ENCODE peak calls at places on chromosomes 12 and 14, in eight cellular contexts. O is pancreas; Q is ovary; X is psoas muscle; C is heart left ventricle; T is naive thymus-derived CD4-positive, alpha-beta T cell; N is body of pancreas; H is upper lobe of left lung. G is an unnamed sample. For H3K4me1, the result is how much of the 10 kb centered on the place peaks cover.

GRCh38 chr14:93788557-93789365 is 476 bp upstream of the PRIMA1 start:
- DNase-seq in O (no peak), Q (peak), X (no peak), C (peak), T (no peak), N (no peak), H (peak), G (peak)

GRCh38 chr12:25557830-25558436 is 4.8 kb upstream of the LMNTD1 start:
- DNase-seq in O (peak), Q (no peak), X (no peak), C (no peak), T (no peak), N (no peak), H (no peak), G (no peak)

GRCh38 chr12:75862692-75863471 is 168.7 kb downstream of the PHLDA1 start:
- DNase-seq in O (no peak), Q (no peak), X (no peak), C (no peak), T (no peak), N (no peak), H (no peak), G (no peak)

GRCh38 chr14:91367173-91368171 is 50.1 kb downstream of the CCDC88C start:
- DNase-seq in O (peak), Q (no peak), X (no peak), C (no peak), T (peak), N (peak), H (no peak), G (peak)

GRCh38 chr12:49294086-49294803 is 702 bp upstream of the PRPH start:
- DNase-seq in O (no peak), Q (no peak), X (no peak), C (no peak), T (no peak), N (no peak), H (no peak), G (no peak)

GRCh38 chr12:19992311-19992710 is 376.0 kb upstream of the PDE3A start:
- DNase-seq in O (no peak), Q (no peak), X (no peak), C (no peak), T (no peak), N (no peak), H (no peak), G (no peak)

GRCh38 chr12:85872497-85873091 is 1.5 kb upstream of the NTS start:
- DNase-seq in O (no peak), Q (no peak), X (no peak), C (no peak), T (no peak), N (no peak), H (no peak), G (no peak)

GRCh38 chr12:6606331-6607131 is 648 bp downstream of the CHD4 start:
- DNase-seq in O (peak), Q (peak), X (peak), C (peak), T (peak), N (peak), H (peak), G (peak)

GRCh38 chr12:508795-509194 is 49.1 kb downstream of the B4GALNT3 start:
- DNase-seq in O (no peak), Q (no peak), X (no peak), C (no peak), T (no peak), N (no peak), H (no peak), G (no peak)

GRCh38 chr14:45038865-45039264 is 45.1 kb upstream of the PRPF39 start:
- DNase-seq in O (no peak), Q (no peak), X (no peak), C (no peak), T (no peak), N (no peak), H (no peak), G (no peak)

GRCh38 chr12:122825773-122826724 is 9.2 kb upstream of the HIP1R start:
- DNase-seq in O (no peak), Q (no peak), X (no peak), C (no peak), T (no peak), N (no peak), H (no peak), G (no peak)

GRCh38 chr12:66693901-66694513 is 15.1 kb upstream of the GRIP1 start:
- DNase-seq in O (no peak), Q (no peak), X (no peak), C (no peak), T (peak), N (peak), H (no peak), G (peak)

GRCh38 chr12:108320503-108321293 is 18.4 kb downstream of the CMKLR1 start:
- DNase-seq in O (no peak), Q (no peak), X (no peak), C (no peak), T (no peak), N (no peak), H (no peak), G (no peak)
- H3K4me1 ChIP-seq in O (under half), Q (under half), X (under half), C (under half), T (under half), N (under half), H (under half), G (under half)

GRCh38 chr14:102215522-102216250 is 76.0 kb downstream of the WDR20 start:
- DNase-seq in O (no peak), Q (no peak), X (peak), C (no peak), T (no peak), N (no peak), H (no peak), G (no peak)
- H3K27ac ChIP-seq in O (no peak), Q (no peak), X (peak), C (peak), T (no peak), N (no peak), H (no peak), G (peak)

GRCh38 chr12:4816776-4817530 is 92.8 kb upstream of the KCNA1 start:
- DNase-seq in O (no peak), Q (no peak), X (no peak), C (no peak), T (no peak), N (no peak), H (no peak), G (no peak)
- H3K4me1 ChIP-seq in O (under half), Q (under half), X (under half), C (under half), T (under half), N (under half), H (under half), G (under half)

GRCh38 chr14:38404100-38404541 is 148.2 kb upstream of the CLEC14A start:
- DNase-seq in O (no peak), Q (no peak), X (no peak), C (no peak), T (no peak), N (no peak), H (no peak), G (no peak)
- H3K27ac ChIP-seq in O (no peak), Q (no peak), X (no peak), C (no peak), T (no peak), N (no peak), H (no peak), G (no peak)

GRCh38 chr14:51546099-51546498 is 105.6 kb upstream of the FRMD6 start:
- DNase-seq in O (no peak), Q (no peak), X (no peak), C (no peak), T (no peak), N (no peak), H (no peak), G (no peak)
- H3K4me1 ChIP-seq in O (under half), Q (under half), X (under half), C (under half), T (under half), N (under half), H (under half), G (under half)

DNA sequence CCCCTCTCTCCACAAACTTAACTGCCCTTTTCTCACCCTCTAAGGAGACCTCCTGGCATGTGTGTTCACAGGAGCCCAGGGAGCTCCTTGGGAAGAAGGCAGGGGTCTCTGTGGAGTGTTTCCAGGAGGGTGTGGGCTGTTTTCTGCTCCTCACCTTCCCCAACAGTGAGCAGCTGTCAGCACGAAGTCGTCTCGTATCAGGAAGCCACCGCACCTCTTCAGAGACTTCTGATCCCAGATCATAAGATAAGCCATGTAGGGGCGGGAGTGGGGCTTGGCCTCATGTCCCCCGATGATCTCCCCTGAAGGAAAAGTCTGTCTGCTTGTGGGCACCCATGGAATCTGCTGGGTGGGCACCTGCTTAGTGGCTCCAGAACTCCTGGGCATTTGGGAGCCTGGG is 1.2 kb downstream of the GZMB start:
- DNase-seq in O (no peak), Q (no peak), X (no peak), C (no peak), T (no peak), N (no peak), H (no peak), G (no peak)
- H3K27ac ChIP-seq in O (no peak), Q (no peak), X (no peak), C (no peak), T (no peak), N (no peak), H (no peak), G (no peak)

DNA sequence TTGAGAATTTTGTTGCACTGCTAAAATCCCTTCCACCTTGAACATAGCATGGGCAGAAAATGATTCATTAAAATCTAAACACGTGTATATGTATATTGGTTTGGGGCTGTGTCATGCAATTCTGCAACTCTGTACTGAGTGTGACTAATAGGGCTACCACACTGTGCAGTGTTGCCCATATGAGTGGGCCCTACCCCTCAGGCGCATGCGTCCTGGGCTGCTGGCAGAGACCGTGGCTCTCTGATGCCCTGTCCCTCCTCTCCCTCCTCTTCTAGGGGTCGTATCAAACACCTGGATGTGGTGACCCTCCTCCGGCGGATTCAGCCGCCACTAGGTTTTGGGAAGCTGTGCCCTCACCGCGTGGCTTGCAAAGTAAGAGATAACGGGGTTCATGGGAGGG is 128.4 kb upstream of the FKBP4 start:
- DNase-seq in O (no peak), Q (no peak), X (no peak), C (no peak), T (no peak), N (no peak), H (no peak), G (no peak)
- H3K4me1 ChIP-seq in O (under half), Q (under half), X (under half), C (under half), T (under half), N (under half), H (under half), G (under half)

G was measured in heart right ventricle.